ENCODE peak calls at places on chromosomes 4 and X, in nine cellular contexts. One of them, this sample, is unnamed. For H3K36me3 and H3K4me1, the result is how much of the 10 kb centered on the place peaks cover.

GRCh38 chr4:81946996-81947395 is 426.8 kb downstream of the HNRNPD start:
- DNase-seq in mammary epithelial cell: no peak
- DNase-seq in sigmoid colon: no peak
- DNase-seq in GM23248: no peak
- DNase-seq in tibial artery: no peak
- DNase-seq in vagina: no peak
- DNase-seq in CD4-positive, CD25-positive, alpha-beta regulatory T cell: no peak
- DNase-seq in pancreas: no peak
- DNase-seq in Caco-2: no peak
- DNase-seq in this sample: no peak

GRCh38 chr4:44725166-44725565 is 1.2 kb downstream of the GNPDA2 start:
- DNase-seq in mammary epithelial cell: peak
- DNase-seq in sigmoid colon: no peak
- DNase-seq in GM23248: peak
- DNase-seq in tibial artery: no peak
- DNase-seq in vagina: no peak
- DNase-seq in CD4-positive, CD25-positive, alpha-beta regulatory T cell: no peak
- DNase-seq in pancreas: no peak
- DNase-seq in Caco-2: no peak
- DNase-seq in this sample: no peak

GRCh38 chrX:109294097-109294815 is 187.6 kb downstream of the GUCY2F start:
- DNase-seq in mammary epithelial cell: peak
- DNase-seq in sigmoid colon: no peak
- DNase-seq in GM23248: peak
- DNase-seq in tibial artery: no peak
- DNase-seq in vagina: no peak
- DNase-seq in CD4-positive, CD25-positive, alpha-beta regulatory T cell: no peak
- DNase-seq in pancreas: no peak
- DNase-seq in Caco-2: no peak
- DNase-seq in this sample: no peak

GRCh38 chr4:25863347-25863784 is 578 bp upstream of the SEL1L3 start:
- DNase-seq in mammary epithelial cell: no peak
- DNase-seq in sigmoid colon: no peak
- DNase-seq in GM23248: no peak
- DNase-seq in tibial artery: no peak
- DNase-seq in vagina: no peak
- DNase-seq in CD4-positive, CD25-positive, alpha-beta regulatory T cell: no peak
- DNase-seq in pancreas: peak
- DNase-seq in Caco-2: peak
- DNase-seq in this sample: peak

GRCh38 chr4:57544811-57545654 is 434.8 kb upstream of the IGFBP7 start:
- DNase-seq in mammary epithelial cell: no peak
- DNase-seq in sigmoid colon: no peak
- DNase-seq in GM23248: no peak
- DNase-seq in tibial artery: no peak
- DNase-seq in vagina: no peak
- DNase-seq in CD4-positive, CD25-positive, alpha-beta regulatory T cell: no peak
- DNase-seq in pancreas: no peak
- DNase-seq in Caco-2: no peak
- DNase-seq in this sample: no peak

GRCh38 chr4:56410247-56410646 is 23.0 kb upstream of the AASDH start:
- DNase-seq in mammary epithelial cell: peak
- DNase-seq in sigmoid colon: no peak
- DNase-seq in GM23248: peak
- DNase-seq in tibial artery: peak
- DNase-seq in vagina: no peak
- DNase-seq in CD4-positive, CD25-positive, alpha-beta regulatory T cell: no peak
- DNase-seq in pancreas: peak
- DNase-seq in Caco-2: peak
- DNase-seq in this sample: no peak

GRCh38 chr4:93042746-93043145 is 739.0 kb downstream of the GRID2 start:
- DNase-seq in mammary epithelial cell: no peak
- DNase-seq in sigmoid colon: no peak
- DNase-seq in GM23248: no peak
- DNase-seq in tibial artery: no peak
- DNase-seq in vagina: no peak
- DNase-seq in CD4-positive, CD25-positive, alpha-beta regulatory T cell: no peak
- DNase-seq in pancreas: no peak
- DNase-seq in Caco-2: no peak
- DNase-seq in this sample: no peak

GRCh38 chr4:3637326-3638016 is 105.2 kb upstream of the LRPAP1 start:
- DNase-seq in mammary epithelial cell: no peak
- DNase-seq in sigmoid colon: no peak
- DNase-seq in GM23248: peak
- DNase-seq in tibial artery: no peak
- DNase-seq in vagina: no peak
- DNase-seq in CD4-positive, CD25-positive, alpha-beta regulatory T cell: no peak
- DNase-seq in pancreas: no peak
- DNase-seq in Caco-2: no peak
- DNase-seq in this sample: no peak

GRCh38 chrX:148984238-148984637 is 483.8 kb downstream of the AFF2 start:
- DNase-seq in mammary epithelial cell: no peak
- DNase-seq in sigmoid colon: no peak
- DNase-seq in GM23248: no peak
- DNase-seq in tibial artery: no peak
- DNase-seq in vagina: no peak
- DNase-seq in CD4-positive, CD25-positive, alpha-beta regulatory T cell: no peak
- DNase-seq in pancreas: no peak
- DNase-seq in Caco-2: no peak
- DNase-seq in this sample: no peak

GRCh38 chrX:55008571-55009358 is 8.6 kb downstream of the APEX2 start:
- DNase-seq in mammary epithelial cell: peak
- DNase-seq in sigmoid colon: no peak
- DNase-seq in GM23248: peak
- DNase-seq in tibial artery: no peak
- DNase-seq in vagina: peak
- DNase-seq in CD4-positive, CD25-positive, alpha-beta regulatory T cell: no peak
- DNase-seq in pancreas: no peak
- DNase-seq in Caco-2: no peak
- DNase-seq in this sample: peak

GRCh38 chr4:152054731-152055130 is 293.9 kb upstream of the GATB start:
- DNase-seq in mammary epithelial cell: no peak
- DNase-seq in sigmoid colon: no peak
- DNase-seq in GM23248: no peak
- DNase-seq in tibial artery: no peak
- DNase-seq in vagina: no peak
- DNase-seq in CD4-positive, CD25-positive, alpha-beta regulatory T cell: no peak
- DNase-seq in pancreas: no peak
- DNase-seq in Caco-2: no peak
- DNase-seq in this sample: no peak

GRCh38 chrX:153765138-153766079 is 1.4 kb downstream of the PLXNB3 start:
- DNase-seq in mammary epithelial cell: no peak
- DNase-seq in sigmoid colon: peak
- DNase-seq in GM23248: peak
- DNase-seq in tibial artery: no peak
- DNase-seq in vagina: no peak
- DNase-seq in CD4-positive, CD25-positive, alpha-beta regulatory T cell: no peak
- DNase-seq in pancreas: peak
- DNase-seq in Caco-2: no peak
- DNase-seq in this sample: peak

GRCh38 chr4:183504930-183505555 is at the start of gene ING2:
- DNase-seq in mammary epithelial cell: peak
- DNase-seq in sigmoid colon: no peak
- DNase-seq in GM23248: peak
- DNase-seq in tibial artery: no peak
- DNase-seq in vagina: peak
- DNase-seq in CD4-positive, CD25-positive, alpha-beta regulatory T cell: no peak
- DNase-seq in pancreas: peak
- DNase-seq in Caco-2: no peak
- DNase-seq in this sample: peak

GRCh38 chr4:25321703-25322102 is 9.1 kb downstream of the ZCCHC4 start:
- DNase-seq in mammary epithelial cell: peak
- DNase-seq in sigmoid colon: no peak
- DNase-seq in GM23248: no peak
- DNase-seq in tibial artery: no peak
- DNase-seq in vagina: no peak
- DNase-seq in CD4-positive, CD25-positive, alpha-beta regulatory T cell: no peak
- DNase-seq in pancreas: no peak
- DNase-seq in Caco-2: no peak
- DNase-seq in this sample: no peak

GRCh38 chr4:1593458-1593857 is 90.7 kb downstream of the FAM53A start:
- DNase-seq in mammary epithelial cell: no peak
- DNase-seq in sigmoid colon: peak
- DNase-seq in GM23248: no peak
- DNase-seq in tibial artery: no peak
- DNase-seq in vagina: no peak
- DNase-seq in CD4-positive, CD25-positive, alpha-beta regulatory T cell: no peak
- DNase-seq in pancreas: no peak
- DNase-seq in Caco-2: no peak
- DNase-seq in this sample: peak

GRCh38 chrX:147832707-147833348 is 78.9 kb upstream of the FMR1 start:
- DNase-seq in mammary epithelial cell: no peak
- DNase-seq in sigmoid colon: no peak
- DNase-seq in GM23248: no peak
- DNase-seq in tibial artery: no peak
- DNase-seq in vagina: no peak
- DNase-seq in CD4-positive, CD25-positive, alpha-beta regulatory T cell: no peak
- DNase-seq in pancreas: no peak
- DNase-seq in Caco-2: no peak
- DNase-seq in this sample: no peak

GRCh38 chr4:112279025-112279881 is 6.5 kb downstream of the TIFA start:
- DNase-seq in mammary epithelial cell: no peak
- DNase-seq in sigmoid colon: no peak
- DNase-seq in GM23248: no peak
- DNase-seq in tibial artery: no peak
- DNase-seq in vagina: no peak
- DNase-seq in CD4-positive, CD25-positive, alpha-beta regulatory T cell: no peak
- DNase-seq in pancreas: no peak
- DNase-seq in Caco-2: no peak
- DNase-seq in this sample: no peak

GRCh38 chr4:126839066-126839465 is 793.7 kb upstream of the INTU start:
- DNase-seq in mammary epithelial cell: no peak
- DNase-seq in sigmoid colon: no peak
- DNase-seq in GM23248: peak
- DNase-seq in tibial artery: no peak
- DNase-seq in vagina: no peak
- DNase-seq in CD4-positive, CD25-positive, alpha-beta regulatory T cell: no peak
- DNase-seq in pancreas: no peak
- DNase-seq in Caco-2: no peak
- DNase-seq in this sample: no peak

GRCh38 chr4:162274354-162274753 is 110.6 kb upstream of the FSTL5 start:
- DNase-seq in mammary epithelial cell: peak
- DNase-seq in sigmoid colon: peak
- DNase-seq in GM23248: no peak
- DNase-seq in tibial artery: peak
- DNase-seq in vagina: no peak
- DNase-seq in CD4-positive, CD25-positive, alpha-beta regulatory T cell: no peak
- DNase-seq in pancreas: peak
- DNase-seq in Caco-2: no peak
- DNase-seq in this sample: no peak

DNA sequence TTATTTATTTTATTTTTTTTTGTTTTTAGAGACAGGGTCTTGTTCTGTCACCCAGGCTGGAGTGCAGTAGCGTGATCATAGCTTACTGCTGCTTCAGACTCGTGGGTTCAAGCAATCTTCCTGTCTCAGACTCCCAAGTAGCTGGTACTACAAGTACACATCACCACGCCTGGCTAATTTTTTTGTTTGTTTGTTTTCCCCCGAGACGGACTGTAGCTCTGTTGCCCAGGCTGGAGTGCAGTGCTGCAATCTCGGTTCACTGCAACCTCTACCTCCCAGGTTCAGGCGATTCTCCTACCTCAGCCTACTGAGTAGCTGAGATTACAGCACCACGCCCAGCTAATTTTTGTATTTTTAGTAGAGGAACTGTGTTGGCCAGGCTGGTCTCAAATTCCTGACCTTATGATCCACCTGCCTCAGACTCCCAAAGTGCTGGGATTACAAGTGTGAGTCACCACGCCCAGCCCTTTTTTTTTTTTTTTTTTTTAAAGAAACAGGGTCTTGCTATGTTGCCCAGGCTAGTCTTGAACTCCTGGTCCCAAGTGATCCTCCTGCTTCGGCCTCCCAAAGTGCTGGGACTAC is 32.2 kb downstream of the COPS4 start:
- DNase-seq in mammary epithelial cell: no peak
- DNase-seq in sigmoid colon: no peak
- DNase-seq in GM23248: no peak
- DNase-seq in tibial artery: no peak
- DNase-seq in vagina: no peak
- DNase-seq in CD4-positive, CD25-positive, alpha-beta regulatory T cell: no peak
- DNase-seq in pancreas: no peak
- DNase-seq in Caco-2: no peak
- DNase-seq in this sample: no peak
- H3K36me3 ChIP-seq in mammary epithelial cell: under half
- H3K36me3 ChIP-seq in sigmoid colon: under half
- H3K36me3 ChIP-seq in GM23248: half or more
- H3K36me3 ChIP-seq in tibial artery: half or more
- H3K36me3 ChIP-seq in vagina: under half
- H3K36me3 ChIP-seq in CD4-positive, CD25-positive, alpha-beta regulatory T cell: half or more
- H3K36me3 ChIP-seq in pancreas: under half
- H3K36me3 ChIP-seq in Caco-2: under half
- H3K36me3 ChIP-seq in this sample: half or more

DNA sequence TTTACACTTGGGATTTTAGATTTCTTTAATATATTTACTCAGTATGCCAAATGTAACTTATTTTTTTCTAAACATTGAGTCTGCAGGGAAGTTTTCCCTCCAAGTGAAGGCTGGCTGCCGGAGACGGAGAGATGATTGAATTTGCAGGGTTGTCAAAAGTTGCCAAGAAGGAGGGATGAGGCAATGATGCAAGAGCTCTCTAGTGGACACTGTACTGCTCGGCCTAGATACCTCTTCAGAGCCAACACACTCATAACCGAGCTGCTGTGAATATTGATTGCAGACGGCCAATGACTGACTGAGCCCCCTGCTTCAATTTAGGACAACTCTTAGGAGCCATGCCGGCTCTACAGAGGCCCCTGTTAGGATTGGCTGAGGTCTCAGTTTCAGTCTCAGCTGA is 318.7 kb upstream of the CASK start:
- DNase-seq in mammary epithelial cell: no peak
- DNase-seq in sigmoid colon: no peak
- DNase-seq in GM23248: peak
- DNase-seq in tibial artery: no peak
- DNase-seq in vagina: no peak
- DNase-seq in CD4-positive, CD25-positive, alpha-beta regulatory T cell: no peak
- DNase-seq in pancreas: no peak
- DNase-seq in Caco-2: no peak
- DNase-seq in this sample: no peak
- H3K4me1 ChIP-seq in mammary epithelial cell: under half
- H3K4me1 ChIP-seq in sigmoid colon: under half
- H3K4me1 ChIP-seq in GM23248: under half
- H3K4me1 ChIP-seq in tibial artery: under half
- H3K4me1 ChIP-seq in vagina: under half
- H3K4me1 ChIP-seq in CD4-positive, CD25-positive, alpha-beta regulatory T cell: under half
- H3K4me1 ChIP-seq in pancreas: under half
- H3K4me1 ChIP-seq in Caco-2: under half
- H3K4me1 ChIP-seq in this sample: under half

GRCh38 chr4:169103966-169104412 is 93.9 kb upstream of the CBR4 start:
- DNase-seq in mammary epithelial cell: peak
- DNase-seq in sigmoid colon: no peak
- DNase-seq in GM23248: no peak
- DNase-seq in tibial artery: no peak
- DNase-seq in vagina: no peak
- DNase-seq in CD4-positive, CD25-positive, alpha-beta regulatory T cell: no peak
- DNase-seq in pancreas: no peak
- DNase-seq in Caco-2: no peak
- DNase-seq in this sample: no peak
- H3K36me3 ChIP-seq in mammary epithelial cell: under half
- H3K36me3 ChIP-seq in sigmoid colon: under half
- H3K36me3 ChIP-seq in GM23248: half or more
- H3K36me3 ChIP-seq in tibial artery: under half
- H3K36me3 ChIP-seq in vagina: under half
- H3K36me3 ChIP-seq in CD4-positive, CD25-positive, alpha-beta regulatory T cell: under half
- H3K36me3 ChIP-seq in pancreas: under half
- H3K36me3 ChIP-seq in Caco-2: under half
- H3K36me3 ChIP-seq in this sample: under half

GRCh38 chr4:145735330-145735638 is 55.3 kb downstream of the C4orf51 start:
- DNase-seq in mammary epithelial cell: peak
- DNase-seq in sigmoid colon: no peak
- DNase-seq in GM23248: peak
- DNase-seq in tibial artery: no peak
- DNase-seq in vagina: no peak
- DNase-seq in CD4-positive, CD25-positive, alpha-beta regulatory T cell: no peak
- DNase-seq in pancreas: no peak
- DNase-seq in Caco-2: peak
- DNase-seq in this sample: no peak
- H3K4me1 ChIP-seq in mammary epithelial cell: under half
- H3K4me1 ChIP-seq in sigmoid colon: half or more
- H3K4me1 ChIP-seq in GM23248: under half
- H3K4me1 ChIP-seq in tibial artery: under half
- H3K4me1 ChIP-seq in vagina: under half
- H3K4me1 ChIP-seq in CD4-positive, CD25-positive, alpha-beta regulatory T cell: under half
- H3K4me1 ChIP-seq in pancreas: under half
- H3K4me1 ChIP-seq in Caco-2: half or more
- H3K4me1 ChIP-seq in this sample: under half

This sample was measured in psoas muscle.